ENCODE peak calls at places on chromosome 21, in five cellular contexts. W is ascending aorta, J is IMR-90, D is kidney epithelial cell, M is prostate gland. T is an unnamed sample.

GRCh38 chr21:32520885-32521735 is 64.2 kb downstream of the TCP10L start:
- DNase-seq in J (peak; percentile 97), M (peak; percentile 65), D (no peak), W (peak; percentile 88), T (peak; percentile 84)

GRCh38 chr21:42238185-42238934 is 19.4 kb downstream of the ABCG1 start:
- DNase-seq in J (no peak), M (no peak), D (no peak), W (no peak), T (no peak)

GRCh38 chr21:41873426-41873825 is 5.7 kb downstream of the PRDM15 start:
- DNase-seq in M (no peak), W (no peak), J (no peak), D (no peak), T (no peak)

GRCh38 chr21:39316062-39316461 is 2.6 kb upstream of the BRWD1 start:
- DNase-seq in J (no peak), M (no peak), D (no peak), W (no peak), T (no peak)

GRCh38 chr21:38768385-38769071 is 37.2 kb upstream of the ETS2 start:
- DNase-seq in W (peak; percentile 80), M (no peak), D (peak; percentile 26), J (peak; percentile 100), T (peak; percentile 90)

GRCh38 chr21:38798481-38798882 is 7.2 kb upstream of the ETS2 start:
- DNase-seq in J (no peak), D (no peak), M (no peak), W (peak; percentile 62), T (no peak)

GRCh38 chr21:36705679-36706481 is 7.0 kb downstream of the SIM2 start:
- DNase-seq in D (no peak), M (no peak), W (peak; percentile 47), J (no peak), T (no peak)

GRCh38 chr21:39712976-39713375 is 32.0 kb upstream of the IGSF5 start:
- DNase-seq in M (no peak), J (no peak), D (no peak), W (no peak), T (no peak)

GRCh38 chr21:42305707-42306147 is 9.5 kb downstream of the TFF3 start:
- DNase-seq in J (no peak), M (no peak), W (no peak), D (no peak), T (no peak)

GRCh38 chr21:36790616-36791015 is 91.7 kb downstream of the SIM2 start:
- DNase-seq in M (peak; percentile 69), W (no peak), J (peak; percentile 7), D (no peak), T (no peak)

GRCh38 chr21:38255718-38256117 is 1.1 kb upstream of the KCNJ15 start:
- DNase-seq in J (no peak), W (no peak), M (no peak), D (no peak), T (no peak)

GRCh38 chr21:39374046-39374445 is 25.2 kb upstream of the HMGN1 start:
- DNase-seq in W (no peak), M (no peak), D (no peak), J (no peak), T (no peak)

GRCh38 chr21:15250384-15250783 is 185.6 kb upstream of the NRIP1 start:
- DNase-seq in M (no peak), J (peak; percentile 53), W (no peak), D (peak; percentile 35), T (no peak)

GRCh38 chr21:15252437-15252836 is 187.6 kb upstream of the NRIP1 start:
- DNase-seq in M (no peak), J (no peak), W (no peak), D (no peak), T (no peak)

GRCh38 chr21:15254111-15254510 is 189.3 kb upstream of the NRIP1 start:
- DNase-seq in D (no peak), M (no peak), J (no peak), W (no peak), T (no peak)

GRCh38 chr21:15247613-15248012 is 182.8 kb upstream of the NRIP1 start:
- DNase-seq in W (no peak), M (no peak), J (peak; percentile 8), D (no peak), T (no peak)

DNA sequence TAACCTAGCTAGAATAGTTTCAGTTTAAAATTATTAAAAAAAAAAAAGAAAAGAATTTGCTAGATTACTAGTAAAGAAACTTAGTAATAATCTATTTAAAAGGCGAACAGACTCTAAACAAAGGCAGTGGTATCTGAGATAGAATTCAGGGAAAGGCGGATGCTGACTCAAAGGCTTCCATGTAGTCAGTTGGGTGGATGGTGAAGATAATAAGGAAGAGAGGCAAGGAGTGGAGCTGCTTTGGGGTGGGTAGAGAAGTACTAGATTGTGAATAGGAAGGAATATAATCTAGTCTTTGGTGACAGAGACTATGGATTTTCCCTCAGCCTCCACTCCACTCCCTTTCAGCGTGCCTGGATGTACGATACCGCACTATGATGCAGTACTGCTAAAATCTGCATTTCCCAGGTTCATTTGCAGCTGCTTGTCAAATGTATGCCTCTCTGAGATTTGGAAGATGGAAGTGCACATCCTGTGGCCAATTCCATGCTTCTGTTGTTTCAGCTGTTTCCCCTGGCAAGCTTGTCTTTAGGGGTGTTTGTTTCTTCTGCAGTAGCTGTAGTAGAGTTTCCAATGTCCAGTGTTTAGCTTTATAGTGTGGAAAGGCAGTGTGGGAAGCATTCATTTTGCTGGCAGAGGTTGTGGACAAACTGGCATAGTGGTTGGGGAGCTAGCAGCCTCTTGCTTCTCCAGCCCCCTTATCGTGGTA is 184.6 kb upstream of the NRIP1 start:
- DNase-seq in M (no peak), J (peak; percentile 26), D (no peak), W (no peak), T (no peak)
- H3K4me3 ChIP-seq in M (no peak overlapping the region), J (no peak overlapping the region), D (no peak overlapping the region), W (no peak overlapping the region), T (no peak overlapping the region)

DNA sequence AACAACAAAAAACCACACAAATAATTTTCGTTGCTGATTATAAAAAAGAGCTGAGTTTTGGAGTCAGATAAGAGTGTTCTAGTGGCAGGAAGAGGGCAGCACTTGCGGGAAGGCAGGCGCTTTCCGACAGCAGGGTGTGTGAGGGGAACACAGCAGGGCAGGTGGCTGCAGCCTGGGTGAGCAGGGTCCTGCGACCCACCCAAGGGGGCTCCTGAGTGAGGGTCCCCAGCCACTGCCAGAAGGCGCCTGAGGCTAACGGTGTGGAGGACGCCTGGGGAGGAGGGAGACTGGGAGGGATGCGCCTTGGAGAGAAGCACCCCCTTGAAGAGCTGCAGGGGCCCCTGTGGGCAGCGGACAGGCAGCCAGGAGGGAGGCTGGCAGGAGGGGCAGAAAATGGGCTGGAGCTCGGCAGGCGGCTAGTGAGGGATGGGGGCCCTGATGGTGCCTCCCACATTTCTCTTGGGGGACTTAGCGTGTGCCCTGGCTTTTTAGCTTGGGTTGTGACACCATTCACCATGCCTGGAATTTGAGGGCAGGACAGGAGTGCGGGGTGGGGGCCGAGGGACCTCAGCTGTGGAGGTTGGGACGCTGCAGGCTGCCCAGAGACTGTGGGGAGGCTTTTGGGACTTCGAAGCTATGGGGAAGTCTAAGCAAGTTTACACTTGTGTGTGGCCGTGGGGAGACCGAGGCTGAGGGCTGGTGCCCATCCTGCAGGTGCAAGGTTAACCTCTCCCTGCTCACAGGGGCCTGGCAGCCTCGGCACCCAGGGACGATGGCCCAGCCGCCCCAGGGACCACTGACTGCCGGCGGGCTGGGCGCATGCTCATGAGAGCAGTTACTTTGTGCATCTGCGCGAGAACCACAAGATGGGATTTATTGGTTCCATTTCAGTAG is 111.4 kb downstream of the SIK1 start:
- DNase-seq in J (no peak), M (no peak), W (no peak), D (no peak), T (no peak)
- TF ChIP-seq CTCF in J (no peak), M (no peak), W (no peak), D (peak; percentile 8), T (no peak)

GRCh38 chr21:46287541-46287940 is 1.4 kb downstream of the YBEY start:
- DNase-seq in D (no peak), W (no peak), J (no peak), M (no peak), T (no peak)

GRCh38 chr21:46285206-46285661 is at the start of gene MCM3AP:
- DNase-seq in D (no peak), W (no peak), M (no peak), J (no peak), T (no peak)

GRCh38 chr21:46284722-46285121 is 689 bp downstream of the MCM3AP start:
- DNase-seq in J (no peak), D (no peak), W (no peak), M (no peak), T (no peak)

GRCh38 chr21:46285761-46286667 is at the start of gene YBEY:
- DNase-seq in J (peak; percentile 91), M (peak; percentile 84), W (peak; percentile 92), D (peak; percentile 49), T (no peak)

DNA sequence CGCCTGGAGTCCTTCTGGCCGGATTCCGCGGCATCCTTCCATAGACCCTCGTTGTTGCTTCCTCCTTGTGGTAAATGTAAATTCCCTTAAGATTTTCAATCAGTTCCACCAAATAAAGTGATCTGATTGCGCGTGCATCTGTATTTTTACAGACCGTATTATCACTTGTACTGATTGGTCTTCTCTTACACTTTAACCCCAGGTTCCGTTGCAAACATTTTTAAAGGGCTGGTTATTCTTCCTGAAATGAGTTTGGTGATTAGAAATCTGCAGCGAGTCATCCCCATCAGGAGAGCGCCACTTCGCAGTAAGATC is 483 bp downstream of the YBEY start:
- DNase-seq in D (no peak), W (no peak), M (no peak), J (no peak), T (no peak)
- H3K4me3 ChIP-seq in D (peak overlapping the region; percentile 84), W (peak overlapping the region; percentile 72), M (peak overlapping the region; percentile 99), J (peak overlapping the region; percentile 69), T (peak overlapping the region; percentile 77)

GRCh38 chr21:16851054-16851453 is 661.8 kb upstream of the CXADR start:
- DNase-seq in D (no peak), M (no peak), W (no peak), J (no peak), T (no peak)
- TF ChIP-seq CTCF in D (peak; percentile 8), M (no peak), W (no peak), J (no peak), T (no peak)

DNA sequence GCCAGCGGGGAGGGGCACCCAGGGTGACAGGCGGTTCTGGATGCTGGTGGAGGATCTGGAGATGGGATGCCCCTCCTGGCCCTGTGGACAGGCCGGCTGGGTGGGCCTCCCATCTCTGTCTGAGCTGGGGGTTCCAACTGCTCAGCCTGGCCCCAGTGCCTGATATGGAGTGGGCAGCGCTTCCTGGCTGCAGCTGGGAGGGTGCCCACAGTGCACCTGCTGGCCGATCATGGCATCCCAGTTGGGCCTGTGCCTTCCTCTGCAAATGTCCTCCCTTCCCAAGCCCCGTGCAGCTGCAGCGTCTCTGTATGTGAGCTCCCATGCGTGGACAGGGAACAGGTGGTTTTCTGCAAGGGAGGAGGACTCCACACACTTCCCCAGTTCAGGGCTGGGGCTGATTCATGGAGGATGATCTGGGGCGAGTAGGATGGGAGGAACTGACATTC is 2.1 kb downstream of the PFKL start:
- DNase-seq in W (no peak), D (no peak), M (no peak), J (no peak), T (no peak)
- H3K4me3 ChIP-seq in W (no peak overlapping the region), D (no peak overlapping the region), M (no peak overlapping the region), J (no peak overlapping the region), T (no peak overlapping the region)

DNA sequence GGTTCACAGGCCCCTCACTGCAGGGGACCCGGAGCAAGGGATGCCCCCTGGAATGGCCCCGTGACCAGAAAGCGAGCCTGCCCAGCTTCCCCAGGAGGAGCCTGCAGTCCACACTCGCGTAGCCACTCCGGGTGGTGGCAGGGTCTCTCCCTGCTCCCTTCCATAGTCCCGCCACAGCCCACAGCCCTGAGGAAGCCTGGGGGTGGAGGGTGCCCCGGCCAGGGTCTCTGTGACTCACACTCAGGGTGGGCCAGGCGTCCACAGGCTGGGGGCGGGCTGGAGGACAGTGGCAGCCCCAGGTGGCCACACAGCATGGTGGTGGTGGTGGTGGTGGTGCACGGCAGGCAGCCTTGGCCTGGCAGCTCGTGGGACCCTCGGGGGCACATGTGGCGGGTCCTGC is 15.6 kb downstream of the YBEY start:
- DNase-seq in W (no peak), M (no peak), J (no peak), D (no peak), T (no peak)
- TF ChIP-seq CTCF in W (no peak), M (no peak), J (no peak), D (no peak), T (no peak)

T was measured in AG04449.